ENCODE peak calls at places on chromosomes 6 and 20, in four cellular contexts. Z is H1, M is GM12878, Q is K562. E is an unnamed sample.

GRCh38 chr20:8127553-8128255 is 4.4 kb upstream of the PLCB1 start:
- DNase-seq in Q (no peak), Z (no peak), M (peak), E (no peak)

GRCh38 chr20:24607402-24607801 is 138.0 kb downstream of the SYNDIG1 start:
- DNase-seq in Z (no peak), Q (no peak), M (no peak), E (no peak)

GRCh38 chr20:1877604-1878195 is 17.5 kb upstream of the SIRPA start:
- DNase-seq in M (no peak), Q (no peak), Z (no peak), E (no peak)

GRCh38 chr6:34511214-34511922 is 44.8 kb downstream of the SPDEF start:
- DNase-seq in M (no peak), Q (no peak), Z (no peak), E (no peak)

GRCh38 chr6:169799474-169799926 is 48.1 kb downstream of the ERMARD start:
- DNase-seq in Z (no peak), M (no peak), Q (no peak), E (peak)

GRCh38 chr20:56957737-56958553 is 308.5 kb downstream of the BMP7 start:
- DNase-seq in Z (no peak), Q (no peak), M (no peak), E (no peak)

GRCh38 chr6:72032056-72032455 is 145.7 kb downstream of the RIMS1 start:
- DNase-seq in Z (no peak), Q (no peak), M (no peak), E (no peak)

GRCh38 chr6:82870582-82871172 is 195.0 kb downstream of the UBE3D start:
- DNase-seq in M (no peak), Z (no peak), Q (no peak), E (no peak)

GRCh38 chr6:100612101-100612500 is 147.4 kb upstream of the SIM1 start:
- DNase-seq in Q (no peak), M (no peak), Z (no peak), E (no peak)

GRCh38 chr6:37407948-37408347 is 25.1 kb upstream of the CMTR1 start:
- DNase-seq in M (no peak), Z (no peak), Q (no peak), E (no peak)

GRCh38 chr6:144262470-144263369 is 22.4 kb upstream of the UTRN start:
- DNase-seq in M (no peak), Q (no peak), Z (no peak), E (no peak)

GRCh38 chr6:36545767-36546663 is 1.3 kb downstream of the STK38 start:
- DNase-seq in M (no peak), Z (no peak), Q (peak), E (no peak)

GRCh38 chr20:62045529-62046277 is 20.0 kb downstream of the TAF4 start:
- DNase-seq in Q (no peak), M (no peak), Z (no peak), E (no peak)

GRCh38 chr6:83514877-83515466 is 2.6 kb downstream of the PRSS35 start:
- DNase-seq in M (peak), Q (peak), Z (no peak), E (peak)

GRCh38 chr20:37980383-37980782 is 52.9 kb downstream of the TTI1 start:
- DNase-seq in M (no peak), Q (no peak), Z (no peak), E (no peak)

GRCh38 chr6:46419576-46420002 is 71.7 kb downstream of the RCAN2 start:
- DNase-seq in Q (peak), M (peak), Z (peak), E (peak)

GRCh38 chr6:28927856-28928255 is 4.1 kb upstream of the TRIM27 start:
- DNase-seq in Z (no peak), Q (peak), M (no peak), E (no peak)

GRCh38 chr20:14996883-14997672 is 659.7 kb upstream of the FLRT3 start:
- DNase-seq in Q (no peak), M (no peak), Z (no peak), E (no peak)

GRCh38 chr20:32189123-32189410 is 18.5 kb downstream of the PLAGL2 start:
- DNase-seq in Q (no peak), Z (no peak), M (no peak), E (no peak)

GRCh38 chr6:163866192-163866591 is 451.7 kb downstream of the QKI start:
- DNase-seq in Z (no peak), Q (no peak), M (no peak), E (no peak)

GRCh38 chr6:67757465-67758033 is 877.5 kb upstream of the ADGRB3 start:
- DNase-seq in M (no peak), Q (no peak), Z (no peak), E (no peak)

GRCh38 chr6:87722831-87723726 is 21.0 kb upstream of the AKIRIN2 start:
- DNase-seq in Q (peak), Z (no peak), M (peak), E (peak)

GRCh38 chr20:62778601-62779416 is 17.5 kb upstream of the MRGBP start:
- DNase-seq in Z (no peak), M (no peak), Q (peak), E (peak)

GRCh38 chr20:1665345-1665744 is 7.8 kb upstream of the SIRPG start:
- DNase-seq in Q (no peak), M (no peak), Z (no peak), E (no peak)

GRCh38 chr6:16168121-16168520 is 39.2 kb downstream of the MYLIP start:
- DNase-seq in Z (no peak), Q (no peak), M (no peak), E (no peak)

GRCh38 chr6:113104546-113105325 is 752.4 kb upstream of the MARCKS start:
- DNase-seq in M (no peak), Q (no peak), Z (no peak), E (no peak)

GRCh38 chr20:62267543-62267942 is 29.2 kb downstream of the OSBPL2 start:
- DNase-seq in Z (no peak), M (no peak), Q (no peak), E (no peak)

GRCh38 chr6:124536792-124537191 is 425.4 kb upstream of the RNF217 start:
- DNase-seq in Z (no peak), M (no peak), Q (no peak), E (no peak)

GRCh38 chr6:104558746-104559145 is 301.0 kb downstream of the HACE1 start:
- DNase-seq in Z (no peak), M (no peak), Q (no peak), E (no peak)

GRCh38 chr6:77151241-77151640 is 312.1 kb downstream of the HTR1B start:
- DNase-seq in Z (no peak), M (no peak), Q (no peak), E (no peak)

GRCh38 chr20:4916991-4917881 is 84.1 kb downstream of the SLC23A2 start:
- DNase-seq in Z (no peak), Q (no peak), M (no peak), E (no peak)

GRCh38 chr6:16438677-16439615 is 200.6 kb downstream of the GMPR start:
- DNase-seq in Z (no peak), Q (peak), M (peak), E (no peak)

GRCh38 chr20:57851786-57852185 is 142.0 kb upstream of the PMEPA1 start:
- DNase-seq in Z (no peak), Q (no peak), M (no peak), E (no peak)

GRCh38 chr6:113607821-113608545 is 249.2 kb upstream of the MARCKS start:
- DNase-seq in Z (no peak), M (no peak), Q (no peak), E (no peak)

GRCh38 chr20:45629496-45630100 is at the start of gene WFDC10A:
- DNase-seq in Z (peak), Q (peak), M (no peak), E (peak)

GRCh38 chr6:35534396-35535170 is 21.9 kb upstream of the TULP1 start:
- DNase-seq in Z (no peak), Q (no peak), M (no peak), E (no peak)

GRCh38 chr20:24795444-24795843 is 153.6 kb upstream of the CST7 start:
- DNase-seq in Z (no peak), Q (no peak), M (no peak), E (no peak)

GRCh38 chr6:106442351-106442750 is 81.8 kb downstream of the CRYBG1 start:
- DNase-seq in Q (no peak), Z (no peak), M (no peak), E (no peak)

GRCh38 chr6:106512048-106512957 is 117.0 kb downstream of the RTN4IP1 start:
- DNase-seq in Q (no peak), Z (peak), M (no peak), E (peak)

GRCh38 chr6:166351715-166352285 is 9.5 kb upstream of the SFT2D1 start:
- DNase-seq in Z (no peak), Q (peak), M (peak), E (peak)
- TF ChIP-seq ATF3 in Z (no peak), Q (no peak), M (no peak), E (no peak)

GRCh38 chr6:130936933-130937332 is 109.7 kb downstream of the SMLR1 start:
- DNase-seq in Q (no peak), M (no peak), Z (no peak), E (peak)

GRCh38 chr6:130933712-130934200 is 106.5 kb downstream of the SMLR1 start:
- DNase-seq in M (no peak), Z (no peak), Q (no peak), E (peak)

GRCh38 chr6:130935978-130936377 is 108.8 kb downstream of the SMLR1 start:
- DNase-seq in Q (no peak), M (no peak), Z (no peak), E (no peak)

GRCh38 chr6:130934848-130935585 is 107.8 kb downstream of the SMLR1 start:
- DNase-seq in Q (no peak), M (no peak), Z (no peak), E (peak)

DNA sequence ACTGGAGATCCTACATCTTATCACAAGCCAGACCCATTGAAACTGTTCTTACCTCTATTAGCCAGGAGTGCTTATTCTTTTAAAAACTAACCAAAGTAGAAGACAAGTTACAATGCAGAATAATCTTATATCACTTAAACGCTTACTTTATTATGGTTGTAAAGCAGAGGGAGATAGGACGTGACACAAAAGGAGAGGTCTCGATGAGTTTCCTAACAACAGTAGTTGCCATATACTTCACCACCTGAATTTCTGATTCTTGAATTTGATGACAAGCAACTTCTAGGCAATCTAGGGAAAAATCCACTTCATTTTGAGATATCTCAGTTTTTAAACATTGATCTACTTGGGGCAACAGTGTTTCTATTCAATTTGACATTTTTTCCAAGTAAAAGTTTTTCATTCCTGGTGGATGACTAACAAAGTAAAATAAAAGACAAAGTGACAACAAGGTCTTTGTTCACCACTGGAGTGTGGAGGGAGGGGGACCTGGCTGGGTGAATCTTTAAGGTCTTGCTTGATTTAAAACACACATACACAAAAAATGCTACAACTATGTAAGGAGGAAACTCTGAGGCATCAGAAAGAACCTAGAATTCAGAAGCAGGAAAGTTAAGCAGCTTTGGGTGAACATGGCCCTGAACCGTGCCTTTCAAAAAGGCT is 110.9 kb downstream of the SMLR1 start:
- DNase-seq in M (no peak), Q (no peak), Z (no peak), E (peak)
- TF ChIP-seq CBX5 in M (no peak), Q (no peak), Z (no peak), E (no peak)

DNA sequence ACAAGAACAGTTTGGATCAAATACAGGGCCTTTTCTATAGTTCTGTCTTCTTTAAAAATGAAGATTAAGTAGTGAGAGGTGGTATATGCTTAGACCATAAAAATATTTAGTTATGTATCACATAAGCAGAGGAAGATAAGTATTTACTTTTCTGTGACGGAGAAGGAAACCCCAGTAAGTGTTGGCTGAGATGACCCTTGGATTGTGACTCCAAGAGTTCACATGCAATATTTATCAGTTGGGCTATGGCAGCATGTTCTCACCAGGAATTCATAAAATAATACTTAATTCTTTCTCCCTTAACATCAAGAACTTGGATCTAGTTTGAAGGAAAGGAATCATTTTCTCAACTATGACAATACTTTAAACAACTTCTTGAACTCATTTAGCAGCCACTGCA is 98.4 kb upstream of the TBX18 start:
- DNase-seq in M (no peak), Z (no peak), Q (no peak), E (no peak)
- TF ChIP-seq ATF3 in M (no peak), Z (no peak), Q (no peak), E (no peak)

DNA sequence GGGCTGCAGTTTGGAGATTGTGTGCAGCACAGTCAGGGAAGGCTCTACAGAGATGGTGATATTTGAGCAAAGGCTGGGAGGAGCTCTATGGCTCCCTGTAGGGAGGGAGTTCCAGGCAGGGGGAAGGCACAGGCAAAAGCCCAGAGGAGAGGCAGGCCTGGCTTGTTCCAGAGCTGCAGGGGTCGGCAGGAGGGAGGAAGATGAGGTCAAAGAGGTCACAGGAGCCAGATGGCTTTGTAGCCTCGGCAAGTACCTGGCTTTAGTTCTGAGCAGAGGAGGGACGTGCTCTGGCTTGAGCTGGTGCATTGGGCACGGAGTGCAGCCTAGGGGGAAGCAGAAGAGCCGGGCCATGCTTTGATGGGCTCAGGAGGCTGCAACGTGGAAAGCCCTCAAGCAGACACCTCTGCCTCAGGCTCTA is 152.4 kb downstream of the ZDHHC14 start:
- DNase-seq in Q (no peak), M (no peak), Z (peak), E (no peak)
- TF ChIP-seq CBX5 in Q (no peak), M (no peak), Z (no peak), E (no peak)

E was measured in HepG2.